ENCODE peak calls at places on chromosomes 5 and 9, in ten cellular contexts. M, I, T, X, R, N, P, Z, B and O are unnamed samples.

GRCh38 chr9:13267743-13268142 is 11.7 kb downstream of the MPDZ start:
- DNase-seq in M (no peak), I (peak), T (no peak), X (no peak), R (no peak), N (no peak), P (no peak), Z (no peak), B (no peak), O (no peak)

GRCh38 chr9:127931092-127931881 is 710 bp upstream of the PIP5KL1 start:
- DNase-seq in M (peak), I (peak), T (peak), X (no peak), R (no peak), N (no peak), P (peak), Z (no peak), B (no peak), O (peak)

GRCh38 chr5:112228672-112229071 is 190.4 kb downstream of the EPB41L4A start:
- DNase-seq in M (no peak), I (peak), T (no peak), X (peak), R (no peak), N (no peak), P (no peak), Z (no peak), B (no peak), O (no peak)

GRCh38 chr5:61869333-61869732 is 436.7 kb upstream of the KIF2A start:
- DNase-seq in M (no peak), I (no peak), T (no peak), X (no peak), R (no peak), N (no peak), P (no peak), Z (no peak), B (no peak), O (no peak)

GRCh38 chr9:134735441-134736175 is 94.0 kb downstream of the COL5A1 start:
- DNase-seq in M (no peak), I (no peak), T (no peak), X (peak), R (no peak), N (no peak), P (peak), Z (no peak), B (peak), O (peak)

GRCh38 chr9:16884952-16885513 is 14.6 kb upstream of the BNC2 start:
- DNase-seq in M (peak), I (peak), T (peak), X (no peak), R (no peak), N (no peak), P (no peak), Z (no peak), B (peak), O (no peak)

GRCh38 chr5:17185776-17186175 is 31.7 kb upstream of the BASP1 start:
- DNase-seq in M (no peak), I (peak), T (no peak), X (peak), R (no peak), N (no peak), P (no peak), Z (no peak), B (no peak), O (no peak)

GRCh38 chr5:132782101-132782500 is 5.1 kb upstream of the SEPTIN8 start:
- DNase-seq in M (no peak), I (peak), T (no peak), X (no peak), R (no peak), N (no peak), P (no peak), Z (no peak), B (peak), O (no peak)

GRCh38 chr9:121459513-121459912 is 40.1 kb downstream of the GGTA1 start:
- DNase-seq in M (no peak), I (peak), T (no peak), X (no peak), R (no peak), N (no peak), P (no peak), Z (no peak), B (no peak), O (peak)

GRCh38 chr9:91580136-91580535 is 156.5 kb upstream of the NFIL3 start:
- DNase-seq in M (no peak), I (peak), T (no peak), X (no peak), R (no peak), N (no peak), P (peak), Z (no peak), B (no peak), O (no peak)